ENCODE peak calls at places on chromosome 17, in five cellular contexts. B is lung; Q is AG10803; H is naive thymus-derived CD4-positive, alpha-beta T cell; V is cardiac fibroblast. M is an unnamed sample.

GRCh38 chr17:72287586-72287985 is 166.8 kb downstream of the SOX9 start:
- DNase-seq in B (peak), H (no peak), Q (no peak), V (no peak), M (no peak)

GRCh38 chr17:77428020-77428781 is 287.4 kb downstream of the SEC14L1 start:
- DNase-seq in V (no peak), B (no peak), H (no peak), Q (no peak), M (no peak)

GRCh38 chr17:1649844-1650409 is at the start of gene RILP:
- DNase-seq in V (peak), H (no peak), B (peak), Q (peak), M (no peak)

GRCh38 chr17:81090361-81091133 is 55.6 kb downstream of the BAIAP2 start:
- DNase-seq in Q (peak), H (peak), B (peak), V (peak), M (no peak)

GRCh38 chr17:78798695-78799559 is 16.9 kb upstream of the CYTH1 start:
- DNase-seq in V (peak), Q (peak), H (no peak), B (no peak), M (no peak)

GRCh38 chr17:61684172-61684571 is 93.2 kb upstream of the NACA2 start:
- DNase-seq in H (no peak), B (no peak), V (no peak), Q (no peak), M (no peak)

GRCh38 chr17:7686221-7687071 is 844 bp downstream of the TP53 start:
- DNase-seq in B (peak), Q (peak), H (peak), V (no peak), M (peak)

GRCh38 chr17:74742153-74742515 is 5.1 kb downstream of the RAB37 start:
- DNase-seq in H (peak), V (peak), Q (no peak), B (no peak), M (no peak)

GRCh38 chr17:19343256-19343630 is 19.3 kb downstream of the B9D1 start:
- DNase-seq in V (no peak), Q (no peak), H (no peak), B (no peak), M (no peak)

GRCh38 chr17:73371285-73371684 is 59.5 kb upstream of the CDC42EP4 start:
- DNase-seq in B (no peak), Q (peak), H (no peak), V (peak), M (peak)

GRCh38 chr17:43758497-43759174 is at the start of gene SOST:
- DNase-seq in V (no peak), Q (no peak), B (no peak), H (no peak), M (no peak)

GRCh38 chr17:51166987-51167931 is 1.0 kb downstream of the NME2 start:
- DNase-seq in V (peak), Q (peak), H (peak), B (peak), M (no peak)

GRCh38 chr17:13393841-13394710 is 207.7 kb downstream of the HS3ST3A1 start:
- DNase-seq in H (no peak), B (no peak), Q (peak), V (peak), M (no peak)

GRCh38 chr17:7888184-7888920 is at the start of gene CHD3:
- DNase-seq in B (peak), H (peak), V (peak), Q (no peak), M (no peak)

GRCh38 chr17:284676-285355 is 67.8 kb downstream of the RPH3AL start:
- DNase-seq in Q (no peak), B (no peak), H (no peak), V (no peak), M (no peak)

GRCh38 chr17:28368306-28368831 is 1.7 kb downstream of the VTN start:
- DNase-seq in H (no peak), B (no peak), V (no peak), Q (no peak), M (no peak)
- H3K4me3 ChIP-seq in H (no peak), B (no peak), V (no peak), Q (no peak), M (no peak)

DNA sequence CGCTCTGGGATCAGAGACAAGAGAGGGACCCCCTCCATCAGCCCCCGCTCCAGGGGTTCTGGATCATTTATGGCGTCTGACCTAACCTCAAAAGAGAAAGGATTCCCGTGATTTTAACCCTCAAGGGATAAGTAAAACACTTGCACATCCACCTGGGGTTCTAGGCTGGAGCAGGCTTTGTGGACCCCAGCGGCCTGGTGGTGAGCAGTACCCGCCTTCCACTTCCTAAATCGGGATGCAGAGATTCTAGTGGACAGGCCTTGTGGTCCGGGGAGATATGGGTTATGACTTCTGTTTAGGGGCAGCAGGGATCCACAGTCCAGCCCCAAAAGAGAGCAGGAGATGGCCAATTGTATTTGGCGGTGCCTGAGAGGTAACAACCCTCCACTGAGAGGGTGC is 684 bp upstream of the PITPNM3 start:
- DNase-seq in V (no peak), H (no peak), B (no peak), Q (no peak), M (no peak)
- H3K4me3 ChIP-seq in V (no peak), H (no peak), B (no peak), Q (no peak), M (no peak)

GRCh38 chr17:30074726-30075125 is 41.9 kb upstream of the NSRP1 start:
- DNase-seq in H (no peak), Q (no peak), B (no peak), V (no peak), M (no peak)
- H3K4me3 ChIP-seq in H (no peak), Q (no peak), B (no peak), V (no peak), M (no peak)

GRCh38 chr17:59542960-59543635 is 22.3 kb upstream of the DHX40 start:
- DNase-seq in B (no peak), H (no peak), Q (no peak), V (no peak), M (no peak)

GRCh38 chr17:59547131-59547915 is 18.1 kb upstream of the DHX40 start:
- DNase-seq in V (peak), B (no peak), Q (no peak), H (no peak), M (no peak)

GRCh38 chr17:59550703-59551102 is 14.7 kb upstream of the DHX40 start:
- DNase-seq in Q (no peak), B (no peak), H (no peak), V (no peak), M (no peak)

DNA sequence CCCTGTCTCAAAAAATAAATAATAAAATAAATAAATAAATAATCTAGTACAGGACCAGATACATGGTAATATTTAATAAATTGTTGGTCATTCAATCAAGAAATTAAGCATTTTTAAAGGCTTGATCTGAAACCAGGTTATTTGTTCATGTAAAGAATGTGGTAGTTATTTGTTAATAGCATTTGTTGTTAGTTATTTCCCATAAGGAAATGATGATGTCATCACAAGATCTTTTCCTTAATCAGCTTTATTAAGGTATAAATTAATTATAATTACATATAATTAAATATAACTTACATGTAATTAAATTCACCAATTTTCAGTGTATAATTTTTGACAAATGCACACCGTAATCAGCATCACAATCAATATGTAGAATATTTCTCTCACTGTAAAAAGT is 19.5 kb upstream of the DHX40 start:
- DNase-seq in V (no peak), B (no peak), Q (no peak), H (no peak), M (no peak)
- H3K4me3 ChIP-seq in V (no peak), B (no peak), Q (no peak), H (no peak), M (no peak)

GRCh38 chr17:68292689-68293040 is 1.4 kb downstream of the ARSG start:
- DNase-seq in V (no peak), B (no peak), H (no peak), Q (no peak), M (no peak)
- H3K4me3 ChIP-seq in V (no peak), B (no peak), H (peak), Q (no peak), M (peak)

GRCh38 chr17:82602986-82603385 is 45.3 kb downstream of the WDR45B start:
- DNase-seq in H (no peak), Q (no peak), B (no peak), V (no peak), M (no peak)
- H3K4me3 ChIP-seq in H (no peak), Q (no peak), B (no peak), V (no peak), M (no peak)

GRCh38 chr17:48038687-48039086 is 1.1 kb upstream of the COPZ2 start:
- DNase-seq in B (no peak), V (no peak), Q (no peak), H (no peak), M (no peak)
- H3K4me3 ChIP-seq in B (no peak), V (no peak), Q (no peak), H (no peak), M (no peak)

GRCh38 chr17:56795510-56795909 is 38.2 kb downstream of the C17orf67 start:
- DNase-seq in H (no peak), V (no peak), Q (no peak), B (no peak), M (no peak)

GRCh38 chr17:56793947-56794346 is 39.8 kb downstream of the C17orf67 start:
- DNase-seq in Q (no peak), V (no peak), H (no peak), B (no peak), M (no peak)

GRCh38 chr17:56793506-56793905 is 40.2 kb downstream of the C17orf67 start:
- DNase-seq in Q (peak), H (no peak), V (no peak), B (no peak), M (no peak)

GRCh38 chr17:56795098-56795497 is 38.6 kb downstream of the C17orf67 start:
- DNase-seq in V (no peak), Q (no peak), B (no peak), H (no peak), M (no peak)

DNA sequence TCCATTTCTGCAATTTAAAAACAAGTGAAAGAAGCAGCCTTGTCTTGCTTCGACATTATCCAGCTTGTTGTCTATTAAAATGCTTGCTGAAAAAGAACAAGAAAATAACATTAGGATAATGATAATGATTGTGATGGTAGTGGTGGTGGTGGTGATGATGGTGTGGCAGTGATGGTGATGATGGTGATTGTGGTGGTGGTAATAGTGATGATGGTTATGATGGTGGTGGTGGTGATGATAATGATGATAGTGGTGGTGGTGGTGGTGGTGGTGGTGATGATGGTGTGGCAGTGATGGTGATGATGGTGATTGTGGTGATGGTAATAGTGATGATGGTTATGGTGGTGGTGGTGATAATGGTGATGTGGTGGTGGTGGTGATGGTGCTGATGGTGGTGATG is 41.5 kb downstream of the C17orf67 start:
- DNase-seq in Q (no peak), V (no peak), B (no peak), H (no peak), M (no peak)
- H3K4me3 ChIP-seq in Q (no peak), V (no peak), B (no peak), H (no peak), M (no peak)

GRCh38 chr17:36515837-36516236 is 18.8 kb downstream of the MYO19 start:
- DNase-seq in H (no peak), V (no peak), B (no peak), Q (no peak), M (no peak)
- H3K4me3 ChIP-seq in H (no peak), V (no peak), B (no peak), Q (no peak), M (no peak)